ENCODE peak calls at places on chromosomes 6 and 20, in ten cellular contexts. A is CD8-positive, alpha-beta T cell; T is lower lobe of right lung; D is astrocyte; B is IMR-90; O is pancreas; E is neural crest cell; Y is fibroblast of lung; X is ovary; R is progenitor cell of endocrine pancreas. W is an unnamed sample.

GRCh38 chr6:158977373-158977772 is 22.6 kb downstream of the RSPH3 start:
- DNase-seq in E (no peak), T (no peak), X (no peak), B (no peak), Y (no peak), A (no peak), R (no peak), O (no peak), D (no peak), W (no peak)

GRCh38 chr6:4607026-4607704 is 169.0 kb upstream of the CDYL start:
- DNase-seq in O (no peak), D (peak), X (peak), B (peak), E (no peak), T (no peak), R (no peak), Y (peak), A (no peak), W (peak)

GRCh38 chr6:144006731-144007454 is 1.2 kb downstream of the PLAGL1 start:
- DNase-seq in X (peak), B (peak), T (no peak), R (no peak), O (peak), D (peak), E (no peak), Y (peak), A (no peak), W (peak)

GRCh38 chr6:21967282-21967681 is 329.6 kb downstream of the PRL start:
- DNase-seq in R (no peak), O (no peak), A (no peak), X (no peak), D (no peak), B (no peak), T (no peak), E (no peak), Y (no peak), W (no peak)

GRCh38 chr20:43959079-43959919 is 44.6 kb downstream of the TOX2 start:
- DNase-seq in T (no peak), E (no peak), O (no peak), X (no peak), Y (peak), B (no peak), A (peak), R (no peak), D (no peak), W (no peak)

GRCh38 chr20:11676618-11677289 is 240.9 kb upstream of the BTBD3 start:
- DNase-seq in O (peak), E (peak), B (peak), T (no peak), R (peak), X (no peak), Y (peak), D (peak), A (no peak), W (peak)

GRCh38 chr20:44990425-44990824 is 24.1 kb downstream of the STK4 start:
- DNase-seq in A (no peak), D (no peak), R (no peak), E (no peak), O (no peak), Y (peak), X (no peak), B (no peak), T (no peak), W (no peak)

GRCh38 chr20:32062776-32063170 is 10.7 kb downstream of the HCK start:
- DNase-seq in Y (no peak), A (no peak), O (no peak), T (peak), R (no peak), E (no peak), B (no peak), D (no peak), X (no peak), W (no peak)

GRCh38 chr6:160520043-160520904 is 143.8 kb downstream of the LPA start:
- DNase-seq in D (peak), A (peak), E (peak), X (peak), O (peak), Y (peak), T (peak), R (peak), B (peak), W (peak)

GRCh38 chr6:145244712-145245111 is 490.6 kb downstream of the EPM2A start:
- DNase-seq in B (no peak), R (no peak), D (no peak), E (no peak), O (no peak), Y (peak), T (no peak), X (no peak), A (no peak), W (no peak)

GRCh38 chr6:105042648-105043047 is 85.7 kb downstream of the LIN28B start:
- DNase-seq in O (no peak), B (no peak), Y (no peak), A (no peak), X (no peak), D (no peak), R (no peak), E (no peak), T (no peak), W (no peak)

GRCh38 chr6:40692311-40692710 is 105.1 kb upstream of the LRFN2 start:
- DNase-seq in A (no peak), E (no peak), B (no peak), Y (no peak), D (no peak), O (no peak), R (no peak), X (no peak), T (no peak), W (no peak)

GRCh38 chr6:10409766-10410209 is 5.1 kb downstream of the TFAP2A start:
- DNase-seq in E (no peak), R (no peak), B (no peak), A (no peak), O (no peak), D (no peak), Y (no peak), T (no peak), X (no peak), W (no peak)

GRCh38 chr6:108157234-108157971 is 8.4 kb upstream of the NR2E1 start:
- DNase-seq in B (no peak), T (no peak), D (no peak), A (no peak), R (no peak), Y (no peak), E (no peak), O (peak), X (no peak), W (no peak)

GRCh38 chr6:84641076-84641475 is 123.3 kb downstream of the TBX18 start:
- DNase-seq in R (no peak), D (peak), O (no peak), B (peak), Y (no peak), A (no peak), E (no peak), X (no peak), T (no peak), W (no peak)

GRCh38 chr6:110990835-110991576 is 9.2 kb downstream of the RPF2 start:
- DNase-seq in A (no peak), B (no peak), X (no peak), R (no peak), D (no peak), T (no peak), O (no peak), Y (no peak), E (no peak), W (no peak)

GRCh38 chr6:170135041-170135440 is 155.8 kb downstream of the DLL1 start:
- DNase-seq in B (no peak), Y (no peak), X (no peak), O (peak), T (no peak), E (no peak), A (no peak), R (no peak), D (no peak), W (no peak)

GRCh38 chr6:155782320-155782730 is 326.7 kb upstream of the NOX3 start:
- DNase-seq in X (no peak), Y (peak), D (peak), A (no peak), B (peak), O (no peak), E (no peak), R (no peak), T (no peak), W (peak)

GRCh38 chr20:37243937-37244571 is 17.6 kb downstream of the GHRH start:
- DNase-seq in O (no peak), E (no peak), B (no peak), A (no peak), Y (peak), T (no peak), D (no peak), R (no peak), X (no peak), W (no peak)

GRCh38 chr20:17794400-17794799 is 94.6 kb downstream of the BANF2 start:
- DNase-seq in X (no peak), Y (no peak), O (peak), E (no peak), A (no peak), D (no peak), R (no peak), T (no peak), B (no peak), W (no peak)

GRCh38 chr6:147202516-147203310 is 1.5 kb upstream of the STXBP5 start:
- DNase-seq in R (peak), O (peak), E (peak), T (peak), Y (peak), A (peak), B (peak), X (peak), D (peak), W (peak)

GRCh38 chr6:138782243-138782642 is 8.7 kb downstream of the CCDC28A start:
- DNase-seq in B (peak), E (no peak), T (no peak), R (no peak), X (no peak), O (no peak), D (no peak), Y (no peak), A (no peak), W (no peak)

GRCh38 chr6:133503330-133503729 is 262.2 kb downstream of the EYA4 start:
- DNase-seq in O (no peak), A (no peak), X (no peak), E (no peak), B (no peak), Y (no peak), T (no peak), R (no peak), D (peak), W (no peak)

GRCh38 chr6:105839266-105839665 is 246.9 kb upstream of the PRDM1 start:
- DNase-seq in X (no peak), Y (no peak), T (no peak), O (no peak), E (no peak), R (no peak), B (peak), D (peak), A (no peak), W (no peak)

GRCh38 chr6:158422629-158423238 is 110.5 kb downstream of the TULP4 start:
- DNase-seq in A (no peak), O (no peak), Y (no peak), T (no peak), D (peak), E (no peak), X (no peak), B (no peak), R (no peak), W (no peak)

GRCh38 chr6:163239572-163240340 is 174.8 kb upstream of the QKI start:
- DNase-seq in E (no peak), D (no peak), A (no peak), X (no peak), B (no peak), T (no peak), R (no peak), O (no peak), Y (no peak), W (no peak)

GRCh38 chr6:81148726-81149125 is 603.8 kb downstream of the TENT5A start:
- DNase-seq in E (no peak), X (no peak), A (no peak), D (peak), T (no peak), B (no peak), Y (no peak), O (no peak), R (no peak), W (no peak)

GRCh38 chr20:31720486-31721407 is 1.9 kb downstream of the BCL2L1 start:
- DNase-seq in E (no peak), B (no peak), A (peak), T (no peak), R (no peak), Y (no peak), O (no peak), X (no peak), D (no peak), W (no peak)

GRCh38 chr6:117840541-117840983 is 66.5 kb upstream of the SLC35F1 start:
- DNase-seq in Y (peak), D (peak), R (peak), A (no peak), O (no peak), E (peak), T (no peak), X (no peak), B (peak), W (peak)

GRCh38 chr6:167684276-167685104 is 142.2 kb upstream of the AFDN start:
- DNase-seq in O (peak), X (no peak), T (no peak), E (no peak), A (no peak), D (no peak), Y (no peak), R (no peak), B (no peak), W (no peak)

GRCh38 chr6:110063864-110064263 is 85.8 kb downstream of the GPR6 start:
- DNase-seq in E (no peak), X (no peak), Y (no peak), T (no peak), B (no peak), O (no peak), R (no peak), A (no peak), D (no peak), W (no peak)

GRCh38 chr6:23308166-23308565 is 738.8 kb downstream of the HDGFL1 start:
- DNase-seq in Y (no peak), R (no peak), A (no peak), X (no peak), O (no peak), T (no peak), B (no peak), E (no peak), D (no peak), W (no peak)
- TF ChIP-seq CTCF in Y (no peak), R (no peak), A (no peak), X (no peak), O (no peak), T (no peak), B (no peak), E (no peak), D (no peak), W (no peak)

GRCh38 chr20:58892932-58893224 is 40.4 kb downstream of the GNAS start:
- DNase-seq in T (no peak), E (no peak), X (no peak), A (no peak), B (no peak), O (no peak), Y (no peak), D (no peak), R (no peak), W (no peak)

GRCh38 chr20:58891686-58892125 is 39.2 kb downstream of the GNAS start:
- DNase-seq in Y (peak), D (peak), R (no peak), B (no peak), T (peak), A (peak), O (no peak), E (peak), X (peak), W (peak)

GRCh38 chr20:58891076-58891685 is 38.7 kb downstream of the GNAS start:
- DNase-seq in R (peak), O (peak), X (peak), A (peak), B (peak), Y (peak), T (peak), E (peak), D (peak), W (peak)

GRCh38 chr20:58893355-58894151 is 41.0 kb downstream of the GNAS start:
- DNase-seq in B (peak), X (no peak), T (no peak), A (no peak), R (no peak), Y (no peak), O (no peak), D (peak), E (no peak), W (no peak)

DNA sequence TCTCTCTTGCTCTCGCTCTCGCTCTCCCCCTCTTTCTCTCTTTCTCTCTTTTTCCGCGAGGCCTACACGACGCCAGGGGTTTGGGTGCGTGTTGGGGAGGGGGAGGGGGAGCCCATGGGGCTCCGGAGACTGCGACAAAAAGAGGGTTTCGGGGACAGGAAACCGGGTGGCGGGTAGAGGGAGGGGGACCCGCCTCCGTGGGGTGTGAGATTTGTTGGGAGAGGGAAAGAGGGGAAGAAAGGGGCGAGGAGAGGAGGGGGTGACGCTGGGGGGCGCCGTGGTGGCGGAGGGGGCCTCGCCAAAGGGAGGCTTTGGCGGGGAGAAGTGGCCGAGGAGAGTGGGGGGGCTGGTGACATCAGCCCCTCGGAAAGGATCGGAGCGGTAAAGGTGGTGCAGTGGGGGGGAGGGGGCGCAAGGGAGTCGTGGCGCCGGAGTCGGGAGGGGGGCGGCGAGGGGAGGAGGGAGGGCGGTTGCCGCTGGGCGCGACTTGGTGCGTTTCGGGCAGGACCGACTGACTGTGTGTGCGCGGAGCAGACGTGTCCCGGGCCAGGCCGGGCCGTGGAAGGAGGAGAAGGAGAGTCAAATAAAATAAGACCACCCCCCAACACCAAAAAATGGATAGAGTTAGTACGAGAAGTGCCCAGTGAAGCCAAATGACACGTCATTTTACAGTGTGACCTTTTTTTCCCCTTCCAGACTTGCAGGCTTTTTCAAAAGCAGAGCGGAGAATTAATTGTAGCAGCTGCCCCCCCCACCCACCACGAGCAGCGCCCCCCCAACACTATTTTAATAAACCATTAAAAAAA is 39.8 kb downstream of the GNAS start:
- DNase-seq in Y (peak), A (peak), O (peak), T (peak), D (peak), R (peak), E (peak), X (peak), B (peak), W (peak)
- TF ChIP-seq CTCF in Y (no peak), A (no peak), O (no peak), T (no peak), D (no peak), R (no peak), E (no peak), X (no peak), B (no peak), W (peak)

DNA sequence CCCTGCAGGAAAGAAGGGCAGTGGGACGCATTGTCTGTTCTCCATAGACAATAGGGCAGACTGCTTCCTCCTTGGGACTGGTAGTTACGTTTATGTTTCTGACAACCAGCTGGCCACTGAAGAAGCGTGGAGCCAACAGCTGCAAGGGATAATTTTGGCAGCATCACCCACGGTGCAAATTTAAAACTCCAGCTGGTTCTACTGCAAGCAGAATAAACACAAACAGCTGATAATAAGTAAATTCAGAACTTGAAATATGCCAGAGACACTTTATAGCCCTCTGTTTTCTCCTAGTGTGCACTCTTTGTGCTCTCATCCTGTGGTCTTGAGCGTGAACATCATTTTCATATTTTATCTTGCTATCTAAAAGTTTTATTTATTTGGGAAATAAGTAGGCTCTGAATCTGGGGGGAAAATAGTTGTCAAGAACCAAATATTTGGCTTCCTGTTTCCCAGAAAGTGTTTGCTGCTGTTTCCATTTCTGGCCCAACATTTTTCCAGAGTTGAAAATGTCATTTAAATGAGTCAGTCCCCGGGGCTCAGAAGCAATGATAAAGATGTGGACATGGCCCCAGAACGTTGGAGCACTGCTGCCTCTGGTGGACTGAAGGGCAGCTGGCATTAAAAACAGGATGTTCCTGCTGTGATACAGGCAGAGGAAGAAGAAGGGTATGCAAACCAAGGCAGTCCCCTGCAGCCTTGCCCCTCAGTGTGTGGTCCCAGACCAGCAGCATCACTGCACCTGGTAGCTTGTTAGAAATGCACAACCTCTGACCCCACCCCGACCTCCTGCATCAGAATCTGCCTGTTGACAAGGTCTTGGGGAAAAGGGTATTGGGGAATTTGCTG is 12.5 kb upstream of the THBD start:
- DNase-seq in T (peak), Y (peak), A (no peak), R (no peak), O (no peak), X (peak), B (peak), E (no peak), D (peak), W (peak)
- TF ChIP-seq CTCF in T (peak), Y (peak), A (no peak), R (peak), O (no peak), X (peak), B (peak), E (peak), D (peak), W (peak)

GRCh38 chr20:59958626-59959025 is 403 bp downstream of the CDH26 start:
- DNase-seq in E (no peak), B (no peak), T (no peak), O (no peak), Y (no peak), X (no peak), R (peak), D (no peak), A (no peak), W (no peak)

GRCh38 chr20:59949911-59950310 is 8.3 kb upstream of the CDH26 start:
- DNase-seq in R (no peak), B (no peak), O (no peak), X (no peak), Y (no peak), A (no peak), T (no peak), E (no peak), D (no peak), W (no peak)

GRCh38 chr20:59958123-59958522 is at the start of gene CDH26:
- DNase-seq in X (no peak), D (no peak), R (no peak), A (no peak), B (no peak), Y (no peak), T (no peak), E (no peak), O (no peak), W (no peak)

GRCh38 chr20:59954718-59955117 is 3.5 kb upstream of the CDH26 start:
- DNase-seq in B (no peak), T (no peak), D (no peak), X (no peak), Y (no peak), A (no peak), O (no peak), R (no peak), E (no peak), W (no peak)

DNA sequence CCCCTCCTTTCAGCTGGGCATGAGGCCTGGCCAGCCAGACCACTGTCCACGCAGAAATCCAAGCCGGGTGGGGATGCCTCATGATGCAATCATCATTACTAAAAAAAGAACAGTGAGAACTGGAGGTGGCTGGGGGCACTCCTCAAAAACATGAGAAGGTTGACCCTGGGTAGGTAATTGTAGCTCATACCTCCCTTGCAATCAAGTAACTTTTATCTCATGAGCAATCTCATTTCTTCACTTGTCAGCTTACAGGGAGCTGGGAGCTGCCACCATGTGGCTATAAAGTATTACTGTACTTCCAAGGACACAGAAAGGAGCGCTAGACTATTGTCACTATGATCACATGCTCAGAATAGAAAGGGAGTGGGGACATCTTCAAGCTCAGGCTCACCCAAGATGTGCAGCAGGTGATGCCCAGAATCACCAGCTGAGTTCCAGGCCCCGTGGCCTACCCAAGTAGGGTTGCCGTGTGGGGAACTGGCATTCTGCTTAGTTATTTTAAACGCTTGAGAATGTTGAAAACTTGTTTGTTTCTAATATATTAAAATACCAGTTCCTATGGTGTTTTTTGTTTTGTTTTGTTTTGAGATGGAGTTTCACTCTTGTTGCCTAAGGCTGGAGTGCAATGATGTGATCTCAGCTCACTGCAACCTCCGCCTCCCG is 3.0 kb upstream of the CDH26 start:
- DNase-seq in E (no peak), A (no peak), X (no peak), O (no peak), R (no peak), B (no peak), T (no peak), Y (peak), D (no peak), W (peak)
- TF ChIP-seq CTCF in E (peak), A (no peak), X (no peak), O (no peak), R (peak), B (peak), T (peak), Y (no peak), D (no peak), W (peak)